ENCODE peak calls at places on chromosomes 3 and 15, in five cellular contexts. D is right cardiac atrium; P is NK-92 treated with Interleukin-12 subunit alpha and Interleukin-12 subunit beta, amount 100 ng/mL, for 24 hours; R is endothelial cell; K is NCI-H524. E is an unnamed sample.

GRCh38 chr3:21216598-21216997 is 534.4 kb downstream of the ZNF385D start:
- DNase-seq in D (no peak), P (no peak), R (no peak), K (peak; percentile 27), E (no peak)

GRCh38 chr15:31470756-31471155 is 144.1 kb downstream of the KLF13 start:
- DNase-seq in D (no peak), P (no peak), R (no peak), K (no peak), E (no peak)

GRCh38 chr15:68725736-68726135 is 95.0 kb downstream of the ANP32A start:
- DNase-seq in D (peak; percentile 85), P (no peak), R (peak; percentile 17), K (no peak), E (no peak)

GRCh38 chr3:14539384-14540208 is 546 bp downstream of the GRIP2 start:
- DNase-seq in D (peak; percentile 32), P (no peak), R (no peak), K (no peak), E (no peak)

GRCh38 chr15:74315626-74316025 is 51.8 kb downstream of the CYP11A1 start:
- DNase-seq in D (no peak), P (peak; percentile 86), R (no peak), K (no peak), E (no peak)

GRCh38 chr15:35657679-35658201 is 111.8 kb upstream of the DPH6 start:
- DNase-seq in D (no peak), P (no peak), R (no peak), K (no peak), E (no peak)

GRCh38 chr3:145197051-145197562 is 963.9 kb downstream of the PLOD2 start:
- DNase-seq in D (peak; percentile 53), P (no peak), R (no peak), K (no peak), E (peak; percentile 35)

GRCh38 chr3:122443090-122443489 is 27.2 kb upstream of the WDR5B start:
- DNase-seq in D (no peak), P (no peak), R (no peak), K (no peak), E (peak; percentile 22)

GRCh38 chr3:121508384-121508783 is 37.4 kb downstream of the POLQ start:
- DNase-seq in D (no peak), P (no peak), R (no peak), K (no peak), E (no peak)

GRCh38 chr15:74396445-74397238 is 29.2 kb upstream of the CYP11A1 start:
- DNase-seq in D (no peak), P (peak; percentile 41), R (no peak), K (no peak), E (no peak)

GRCh38 chr3:186930639-186931486 is 537 bp downstream of the ST6GAL1 start:
- DNase-seq in D (peak; percentile 87), P (peak; percentile 55), R (peak; percentile 67), K (peak; percentile 87), E (peak; percentile 70)

GRCh38 chr3:85183390-85183789 is 224.6 kb downstream of the CADM2 start:
- DNase-seq in D (no peak), P (no peak), R (no peak), K (no peak), E (no peak)

GRCh38 chr3:40780341-40780800 is 255.6 kb downstream of the ZNF621 start:
- DNase-seq in D (peak; percentile 93), P (no peak), R (peak; percentile 6), K (no peak), E (no peak)

GRCh38 chr3:170322501-170323328 is 34.8 kb upstream of the SKIL start:
- DNase-seq in D (no peak), P (no peak), R (no peak), K (no peak), E (no peak)

GRCh38 chr3:127134466-127134865 is 58.5 kb upstream of the PRR23E start:
- DNase-seq in D (no peak), P (no peak), R (no peak), K (no peak), E (no peak)

GRCh38 chr3:40623567-40623966 is 98.8 kb downstream of the ZNF621 start:
- DNase-seq in D (no peak), P (peak; percentile 44), R (no peak), K (no peak), E (no peak)

GRCh38 chr3:197854596-197855343 is 63.7 kb downstream of the LRCH3 start:
- DNase-seq in D (no peak), P (no peak), R (peak; percentile 28), K (no peak), E (no peak)

GRCh38 chr3:67000006-67000405 is 1.9 kb downstream of the KBTBD8 start:
- DNase-seq in D (no peak), P (no peak), R (no peak), K (no peak), E (no peak)

GRCh38 chr3:177744873-177745646 is 547.8 kb upstream of the TBL1XR1 start:
- DNase-seq in D (peak; percentile 54), P (no peak), R (no peak), K (no peak), E (no peak)

GRCh38 chr3:37686225-37686624 is 175.5 kb upstream of the CTDSPL start:
- DNase-seq in D (no peak), P (no peak), R (peak; percentile 12), K (no peak), E (peak; percentile 9)